ENCODE peak calls at places on chromosome 20, in ten cellular contexts. F is PC-3, N is AG09319, C is astrocyte of the spinal cord, T is Calu3, I is HFF-Myc, D is glutamatergic neuron, Q is psoas muscle, S is cardiac fibroblast, V is fibroblast of the aortic adventitia. G is an unnamed sample.

GRCh38 chr20:46021361-46022359 is 7.4 kb upstream of the SLC12A5 start:
- DNase-seq in F (peak), N (no peak), C (no peak), T (peak), I (no peak), D (peak), Q (peak), S (no peak), V (no peak), G (no peak)

GRCh38 chr20:36331182-36331581 is 25.0 kb downstream of the DLGAP4 start:
- DNase-seq in F (no peak), N (no peak), C (no peak), T (no peak), I (no peak), D (peak), Q (peak), S (no peak), V (no peak), G (no peak)

GRCh38 chr20:18992418-18992817 is 178.8 kb downstream of the SCP2D1 start:
- DNase-seq in F (no peak), N (no peak), C (no peak), T (no peak), I (no peak), D (no peak), Q (no peak), S (no peak), V (no peak), G (no peak)

GRCh38 chr20:63538204-63539091 is 1.3 kb upstream of the PTK6 start:
- DNase-seq in F (peak), N (no peak), C (no peak), T (peak), I (no peak), D (no peak), Q (no peak), S (no peak), V (no peak), G (peak)

GRCh38 chr20:39338977-39339376 is 376.8 kb downstream of the DHX35 start:
- DNase-seq in F (no peak), N (no peak), C (no peak), T (no peak), I (no peak), D (no peak), Q (no peak), S (no peak), V (no peak), G (no peak)

GRCh38 chr20:49507741-49508434 is 25.4 kb upstream of the KCNB1 start:
- DNase-seq in F (no peak), N (no peak), C (no peak), T (no peak), I (no peak), D (no peak), Q (no peak), S (no peak), V (no peak), G (no peak)

GRCh38 chr20:8790442-8791074 is 278.3 kb upstream of the PLCB4 start:
- DNase-seq in F (peak), N (peak), C (peak), T (peak), I (no peak), D (peak), Q (no peak), S (peak), V (peak), G (no peak)

GRCh38 chr20:45368221-45368980 is 5.4 kb downstream of the SYS1 start:
- DNase-seq in F (no peak), N (no peak), C (no peak), T (no peak), I (no peak), D (no peak), Q (no peak), S (no peak), V (no peak), G (no peak)

GRCh38 chr20:12594410-12595130 is 414.2 kb upstream of the SPTLC3 start:
- DNase-seq in F (peak), N (no peak), C (no peak), T (peak), I (no peak), D (no peak), Q (no peak), S (no peak), V (no peak), G (no peak)

GRCh38 chr20:37627060-37627766 is 66.6 kb upstream of the CTNNBL1 start:
- DNase-seq in F (peak), N (peak), C (peak), T (peak), I (peak), D (no peak), Q (peak), S (peak), V (peak), G (no peak)

GRCh38 chr20:6051505-6051904 is 2.4 kb downstream of the LRRN4 start:
- DNase-seq in F (peak), N (no peak), C (peak), T (peak), I (no peak), D (no peak), Q (no peak), S (peak), V (peak), G (no peak)

GRCh38 chr20:57473246-57474042 is 51.5 kb downstream of the CTCFL start:
- DNase-seq in F (no peak), N (no peak), C (peak), T (no peak), I (no peak), D (peak), Q (no peak), S (peak), V (no peak), G (no peak)

GRCh38 chr20:16803965-16804792 is 56.0 kb downstream of the OTOR start:
- DNase-seq in F (peak), N (peak), C (peak), T (peak), I (peak), D (peak), Q (peak), S (peak), V (peak), G (no peak)

GRCh38 chr20:4769328-4769727 is 47.6 kb downstream of the PRND start:
- DNase-seq in F (no peak), N (no peak), C (no peak), T (no peak), I (no peak), D (no peak), Q (no peak), S (no peak), V (no peak), G (no peak)

GRCh38 chr20:37486186-37486999 is 34.7 kb upstream of the NNAT start:
- DNase-seq in F (no peak), N (no peak), C (no peak), T (no peak), I (no peak), D (no peak), Q (no peak), S (no peak), V (no peak), G (no peak)

GRCh38 chr20:23087587-23088275 is 1.6 kb upstream of the CD93 start:
- DNase-seq in F (no peak), N (no peak), C (no peak), T (no peak), I (no peak), D (no peak), Q (no peak), S (no peak), V (no peak), G (no peak)

GRCh38 chr20:51815383-51816076 is 13.2 kb upstream of the SALL4 start:
- DNase-seq in F (peak), N (no peak), C (no peak), T (no peak), I (no peak), D (no peak), Q (no peak), S (no peak), V (no peak), G (no peak)

GRCh38 chr20:46060301-46060881 is 29.4 kb downstream of the NCOA5 start:
- DNase-seq in F (no peak), N (no peak), C (no peak), T (no peak), I (no peak), D (no peak), Q (no peak), S (no peak), V (no peak), G (no peak)

GRCh38 chr20:32582659-32583580 is 2.2 kb downstream of the NOL4L start:
- DNase-seq in F (no peak), N (no peak), C (no peak), T (no peak), I (no peak), D (peak), Q (no peak), S (peak), V (no peak), G (no peak)

GRCh38 chr20:58192567-58192966 is 35.9 kb downstream of the ANKRD60 start:
- DNase-seq in F (no peak), N (no peak), C (no peak), T (peak), I (no peak), D (peak), Q (no peak), S (no peak), V (no peak), G (no peak)

GRCh38 chr20:48489656-48490055 is 338.1 kb downstream of the PREX1 start:
- DNase-seq in F (no peak), N (no peak), C (no peak), T (no peak), I (no peak), D (no peak), Q (no peak), S (no peak), V (no peak), G (peak)

GRCh38 chr20:6162239-6162638 is 39.4 kb upstream of the FERMT1 start:
- DNase-seq in F (no peak), N (peak), C (peak), T (no peak), I (no peak), D (no peak), Q (peak), S (peak), V (peak), G (no peak)

GRCh38 chr20:36827541-36828279 is 48.2 kb upstream of the TLDC2 start:
- DNase-seq in F (no peak), N (no peak), C (no peak), T (no peak), I (no peak), D (no peak), Q (peak), S (no peak), V (no peak), G (no peak)

GRCh38 chr20:20019123-20019522 is 2.0 kb downstream of the NAA20 start:
- DNase-seq in F (peak), N (no peak), C (no peak), T (peak), I (no peak), D (no peak), Q (no peak), S (no peak), V (no peak), G (peak)

GRCh38 chr20:53565254-53565653 is 28.4 kb downstream of the ZNF217 start:
- DNase-seq in F (no peak), N (no peak), C (no peak), T (no peak), I (no peak), D (no peak), Q (no peak), S (no peak), V (no peak), G (no peak)

GRCh38 chr20:24572140-24572539 is 102.7 kb downstream of the SYNDIG1 start:
- DNase-seq in F (no peak), N (no peak), C (no peak), T (no peak), I (no peak), D (no peak), Q (no peak), S (no peak), V (no peak), G (no peak)

GRCh38 chr20:63858393-63859165 is 2.7 kb upstream of the ABHD16B start:
- DNase-seq in F (no peak), N (no peak), C (peak), T (no peak), I (no peak), D (no peak), Q (no peak), S (peak), V (no peak), G (no peak)

GRCh38 chr20:47389867-47390347 is 33.4 kb upstream of the ZMYND8 start:
- DNase-seq in F (peak), N (peak), C (peak), T (peak), I (peak), D (no peak), Q (no peak), S (peak), V (peak), G (no peak)

DNA sequence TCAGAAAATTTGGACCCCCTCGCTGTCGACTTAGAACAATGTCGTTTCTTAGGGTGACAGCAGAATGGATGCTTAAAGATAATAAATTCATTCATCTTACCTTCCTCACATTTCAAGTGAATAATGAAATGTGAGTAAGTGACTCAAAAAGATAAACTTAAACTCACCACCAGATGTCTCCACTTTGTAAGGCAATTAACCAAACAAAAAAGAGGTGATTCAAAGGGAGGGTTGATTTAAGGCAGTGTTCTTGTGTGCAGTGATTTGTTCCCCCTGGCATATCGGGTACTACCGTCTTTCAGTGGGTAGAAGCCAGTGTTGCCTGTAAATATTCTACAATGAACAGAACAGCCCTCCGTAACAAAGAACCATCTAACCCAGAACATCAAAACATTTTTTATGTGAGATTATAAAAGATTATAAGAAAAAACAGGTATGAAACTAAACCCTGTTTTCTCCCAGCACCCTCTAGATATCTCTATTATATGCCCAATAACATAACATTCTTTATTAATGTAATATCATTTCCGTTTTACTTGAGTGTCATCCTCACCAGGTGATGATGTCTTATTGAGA is 589.7 kb downstream of the CBLN4 start:
- DNase-seq in F (peak), N (no peak), C (no peak), T (no peak), I (no peak), D (no peak), Q (no peak), S (peak), V (no peak), G (no peak)
- TF ChIP-seq CTCF in F (peak), N (no peak), C (no peak), T (no peak), I (no peak), D (no peak), Q (no peak), S (peak), V (no peak), G (no peak)

GRCh38 chr20:61868006-61868405 is 197.7 kb downstream of the TAF4 start:
- DNase-seq in F (no peak), N (no peak), C (no peak), T (no peak), I (no peak), D (no peak), Q (no peak), S (no peak), V (no peak), G (no peak)

GRCh38 chr20:61871160-61871559 is 194.5 kb downstream of the TAF4 start:
- DNase-seq in F (no peak), N (no peak), C (no peak), T (no peak), I (no peak), D (no peak), Q (no peak), S (no peak), V (no peak), G (no peak)

GRCh38 chr20:61868466-61869090 is 197.1 kb downstream of the TAF4 start:
- DNase-seq in F (no peak), N (no peak), C (no peak), T (no peak), I (no peak), D (no peak), Q (no peak), S (no peak), V (no peak), G (no peak)

GRCh38 chr20:61871913-61872312 is 193.8 kb downstream of the TAF4 start:
- DNase-seq in F (no peak), N (no peak), C (no peak), T (no peak), I (no peak), D (no peak), Q (no peak), S (no peak), V (no peak), G (no peak)

GRCh38 chr20:61869750-61870507 is 195.8 kb downstream of the TAF4 start:
- DNase-seq in F (no peak), N (no peak), C (no peak), T (no peak), I (no peak), D (no peak), Q (no peak), S (no peak), V (no peak), G (no peak)
- TF ChIP-seq CTCF in F (no peak), N (no peak), C (no peak), T (no peak), I (no peak), D (no peak), Q (no peak), S (no peak), V (no peak), G (no peak)

GRCh38 chr20:2397595-2398145 is 17.0 kb downstream of the TGM6 start:
- DNase-seq in F (no peak), N (no peak), C (no peak), T (no peak), I (no peak), D (no peak), Q (no peak), S (no peak), V (no peak), G (no peak)
- TF ChIP-seq CTCF in F (peak), N (no peak), C (no peak), T (no peak), I (peak), D (peak), Q (no peak), S (no peak), V (no peak), G (no peak)

DNA sequence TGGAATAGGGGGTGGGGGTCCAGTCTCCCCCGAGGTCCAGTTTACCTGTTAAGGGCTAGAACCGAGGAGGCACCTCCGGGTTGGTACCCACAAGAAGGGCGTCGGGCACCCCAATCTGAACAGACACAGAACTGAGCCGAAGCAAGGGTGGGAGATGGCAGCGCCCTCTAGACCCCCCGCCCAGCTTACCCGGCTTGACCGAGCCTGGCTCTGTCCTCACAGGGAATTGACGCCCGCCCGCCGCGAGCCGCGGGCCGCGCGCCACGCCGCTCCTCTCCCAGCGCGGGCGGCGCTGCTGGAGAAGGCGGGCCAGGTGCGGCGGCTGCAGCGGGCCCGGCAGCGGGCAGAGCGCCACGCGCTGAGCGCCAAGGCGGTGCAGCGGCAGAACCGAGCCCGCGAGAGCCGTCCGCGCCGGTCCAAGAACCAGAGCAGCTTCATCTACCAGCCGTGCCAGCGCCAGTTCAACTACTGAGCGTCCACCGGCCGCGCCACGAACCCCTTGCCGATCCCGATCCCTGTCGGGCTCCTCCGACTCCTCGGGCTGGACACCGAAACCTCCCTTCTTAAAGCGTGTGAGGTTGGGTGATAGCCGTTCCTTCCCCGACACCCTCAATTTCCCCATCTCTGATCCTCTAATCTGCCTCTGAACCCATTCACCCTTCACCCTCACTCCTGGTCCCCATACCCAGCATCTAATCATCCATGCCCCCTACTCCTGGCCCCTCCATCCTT is 5.9 kb downstream of the TP53INP2 start:
- DNase-seq in F (peak), N (peak), C (peak), T (peak), I (no peak), D (peak), Q (peak), S (peak), V (peak), G (peak)
- TF ChIP-seq CTCF in F (peak), N (peak), C (peak), T (peak), I (peak), D (no peak), Q (no peak), S (no peak), V (no peak), G (no peak)

GRCh38 chr20:1209447-1210387 is 6.5 kb downstream of the C20orf202 start:
- DNase-seq in F (peak), N (no peak), C (no peak), T (no peak), I (no peak), D (no peak), Q (no peak), S (no peak), V (peak), G (no peak)
- TF ChIP-seq CTCF in F (peak), N (peak), C (peak), T (peak), I (peak), D (no peak), Q (no peak), S (peak), V (peak), G (no peak)

GRCh38 chr20:62139636-62140035 is 3.6 kb downstream of the PSMA7 start:
- DNase-seq in F (no peak), N (no peak), C (no peak), T (no peak), I (no peak), D (no peak), Q (peak), S (no peak), V (no peak), G (no peak)

GRCh38 chr20:62143118-62143975 is at the start of the genes PSMA7 and SS18L1:
- DNase-seq in F (peak), N (peak), C (peak), T (peak), I (no peak), D (peak), Q (peak), S (peak), V (peak), G (peak)

GRCh38 chr20:62142252-62143117 is 709 bp downstream of the PSMA7 start:
- DNase-seq in F (no peak), N (no peak), C (peak), T (peak), I (no peak), D (peak), Q (no peak), S (no peak), V (no peak), G (no peak)

GRCh38 chr20:62141043-62141396 is 2.2 kb downstream of the PSMA7 start:
- DNase-seq in F (no peak), N (no peak), C (no peak), T (no peak), I (no peak), D (no peak), Q (no peak), S (no peak), V (no peak), G (no peak)

DNA sequence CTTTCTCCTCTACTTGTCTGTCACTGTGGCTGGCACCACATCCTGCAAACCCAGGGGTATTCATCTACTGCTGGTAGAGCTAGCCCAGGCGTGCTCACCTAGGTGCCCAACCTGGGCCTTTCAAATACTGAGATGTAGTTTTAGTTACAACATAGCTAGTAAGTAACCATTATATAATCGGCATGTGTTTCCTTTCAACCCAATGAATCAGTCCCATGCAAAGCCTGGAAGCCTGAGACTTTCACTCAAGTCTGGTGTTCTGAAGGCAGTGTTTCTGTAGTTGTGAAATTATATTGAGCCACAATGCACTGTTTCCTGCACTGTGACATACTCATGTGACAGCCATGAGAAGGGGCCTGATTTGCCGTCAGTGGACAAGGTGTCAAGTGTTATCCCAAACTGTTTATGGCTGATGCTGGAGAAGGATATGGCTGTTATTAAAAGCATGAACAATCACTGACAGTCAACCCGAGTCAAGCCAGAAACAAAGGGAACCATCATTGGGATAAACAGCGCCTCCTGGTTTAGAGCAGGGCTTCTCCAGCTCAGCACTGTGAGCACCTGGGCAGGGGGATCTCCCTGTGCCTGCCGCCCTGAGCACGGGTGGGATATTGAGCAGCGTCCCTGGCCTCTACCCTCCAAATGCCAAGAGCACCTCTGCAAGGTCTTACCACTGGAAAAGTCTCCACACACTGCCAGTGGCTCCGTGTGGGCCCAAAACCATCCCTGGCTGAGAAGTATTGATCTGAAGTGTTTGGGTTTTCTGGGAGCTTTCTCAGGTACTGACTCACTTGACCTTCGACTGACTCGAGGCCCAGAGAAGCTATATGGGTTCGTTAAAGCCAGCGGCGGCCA is 1.6 kb downstream of the PSMA7 start:
- DNase-seq in F (peak), N (no peak), C (peak), T (peak), I (no peak), D (no peak), Q (no peak), S (peak), V (peak), G (no peak)
- TF ChIP-seq CTCF in F (peak), N (peak), C (peak), T (peak), I (peak), D (no peak), Q (no peak), S (peak), V (peak), G (no peak)

GRCh38 chr20:33600414-33600813 is 61.7 kb upstream of the C20orf144 start:
- DNase-seq in F (no peak), N (no peak), C (no peak), T (no peak), I (no peak), D (no peak), Q (no peak), S (no peak), V (no peak), G (no peak)
- TF ChIP-seq CTCF in F (no peak), N (no peak), C (no peak), T (no peak), I (no peak), D (no peak), Q (no peak), S (no peak), V (no peak), G (no peak)

G was measured in breast epithelium.